ENCODE peak calls at places on chromosome 4, in four cellular contexts. One of them, this sample, is unnamed.

GRCh38 chr4:38069271-38069760 is 109.1 kb downstream of the PTTG2 start:
- DNase-seq in GM23338: peak
- DNase-seq in stomach: peak
- DNase-seq in prostate gland: peak
- DNase-seq in this sample: no peak

GRCh38 chr4:163623787-163624186 is 129.3 kb downstream of the TMA16 start:
- DNase-seq in GM23338: peak
- DNase-seq in stomach: no peak
- DNase-seq in prostate gland: no peak
- DNase-seq in this sample: no peak

GRCh38 chr4:7614350-7614949 is 179.7 kb upstream of the PSAPL1 start:
- DNase-seq in GM23338: no peak
- DNase-seq in stomach: no peak
- DNase-seq in prostate gland: no peak
- DNase-seq in this sample: no peak

GRCh38 chr4:52658671-52659015 is 458 bp downstream of the USP46 start:
- DNase-seq in GM23338: peak
- DNase-seq in stomach: no peak
- DNase-seq in prostate gland: no peak
- DNase-seq in this sample: no peak

GRCh38 chr4:3393171-3393570 is 48.6 kb upstream of the HGFAC start:
- DNase-seq in GM23338: no peak
- DNase-seq in stomach: no peak
- DNase-seq in prostate gland: no peak
- DNase-seq in this sample: no peak

GRCh38 chr4:68907230-68907629 is 44.4 kb downstream of the UGT2A3 start:
- DNase-seq in GM23338: no peak
- DNase-seq in stomach: no peak
- DNase-seq in prostate gland: no peak
- DNase-seq in this sample: no peak

GRCh38 chr4:1288786-1289185 is 905 bp upstream of the MAEA start:
- DNase-seq in GM23338: no peak
- DNase-seq in stomach: no peak
- DNase-seq in prostate gland: no peak
- DNase-seq in this sample: no peak

GRCh38 chr4:185247151-185247550 is 37.8 kb downstream of the SNX25 start:
- DNase-seq in GM23338: no peak
- DNase-seq in stomach: no peak
- DNase-seq in prostate gland: no peak
- DNase-seq in this sample: no peak

GRCh38 chr4:57098945-57099344 is 11.2 kb downstream of the IGFBP7 start:
- DNase-seq in GM23338: no peak
- DNase-seq in stomach: no peak
- DNase-seq in prostate gland: no peak
- DNase-seq in this sample: no peak
- TF ChIP-seq POLR2AphosphoS5 in GM23338: no peak
- TF ChIP-seq POLR2AphosphoS5 in stomach: no peak
- TF ChIP-seq POLR2AphosphoS5 in prostate gland: no peak
- TF ChIP-seq POLR2AphosphoS5 in this sample: no peak

GRCh38 chr4:156774422-156774821 is 197.2 kb downstream of the PDGFC start:
- DNase-seq in GM23338: no peak
- DNase-seq in stomach: no peak
- DNase-seq in prostate gland: no peak
- DNase-seq in this sample: no peak

GRCh38 chr4:156775803-156776202 is 195.8 kb downstream of the PDGFC start:
- DNase-seq in GM23338: no peak
- DNase-seq in stomach: no peak
- DNase-seq in prostate gland: no peak
- DNase-seq in this sample: no peak

GRCh38 chr4:156771171-156771837 is 200.3 kb downstream of the PDGFC start:
- DNase-seq in GM23338: peak
- DNase-seq in stomach: peak
- DNase-seq in prostate gland: peak
- DNase-seq in this sample: no peak

GRCh38 chr4:156778093-156778492 is 193.5 kb downstream of the PDGFC start:
- DNase-seq in GM23338: no peak
- DNase-seq in stomach: no peak
- DNase-seq in prostate gland: no peak
- DNase-seq in this sample: no peak

DNA sequence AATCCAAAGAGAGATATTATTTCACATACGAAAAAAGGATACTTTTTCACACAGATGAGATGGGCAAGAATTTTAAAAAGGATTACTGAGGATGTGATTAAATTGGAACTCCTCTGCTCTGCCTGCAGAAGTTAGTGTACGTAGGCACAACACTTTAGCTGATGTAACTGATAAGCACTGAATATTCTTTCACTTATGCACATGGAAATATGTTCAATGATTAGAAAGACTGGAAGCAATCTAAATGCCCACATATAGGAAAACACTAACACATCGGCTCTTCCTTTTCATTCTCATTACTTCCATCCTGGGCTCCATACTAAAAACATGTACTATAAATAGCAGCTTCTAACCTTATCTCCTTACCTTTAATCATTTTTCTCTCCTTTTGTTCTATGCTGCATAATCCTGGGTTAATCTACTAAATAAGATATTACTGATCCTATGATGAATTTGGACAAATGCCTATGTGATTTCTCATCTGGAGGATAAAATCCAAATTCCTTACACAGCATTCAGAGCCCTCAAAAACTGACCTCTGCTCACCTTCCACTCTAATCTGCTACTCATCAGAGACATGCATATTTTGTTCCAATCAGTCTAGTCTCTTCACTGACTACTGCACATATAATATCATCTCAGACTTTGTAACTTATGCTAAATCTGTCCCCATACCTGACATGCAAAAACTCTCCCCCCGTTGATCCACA is 197.8 kb downstream of the PDGFC start:
- DNase-seq in GM23338: no peak
- DNase-seq in stomach: no peak
- DNase-seq in prostate gland: no peak
- DNase-seq in this sample: no peak
- TF ChIP-seq POLR2AphosphoS5 in GM23338: no peak
- TF ChIP-seq POLR2AphosphoS5 in stomach: no peak
- TF ChIP-seq POLR2AphosphoS5 in prostate gland: no peak
- TF ChIP-seq POLR2AphosphoS5 in this sample: no peak

GRCh38 chr4:61085534-61085933 is 114.6 kb upstream of the ADGRL3 start:
- DNase-seq in GM23338: no peak
- DNase-seq in stomach: no peak
- DNase-seq in prostate gland: no peak
- DNase-seq in this sample: no peak

GRCh38 chr4:61079427-61079826 is 120.7 kb upstream of the ADGRL3 start:
- DNase-seq in GM23338: no peak
- DNase-seq in stomach: no peak
- DNase-seq in prostate gland: no peak
- DNase-seq in this sample: no peak

DNA sequence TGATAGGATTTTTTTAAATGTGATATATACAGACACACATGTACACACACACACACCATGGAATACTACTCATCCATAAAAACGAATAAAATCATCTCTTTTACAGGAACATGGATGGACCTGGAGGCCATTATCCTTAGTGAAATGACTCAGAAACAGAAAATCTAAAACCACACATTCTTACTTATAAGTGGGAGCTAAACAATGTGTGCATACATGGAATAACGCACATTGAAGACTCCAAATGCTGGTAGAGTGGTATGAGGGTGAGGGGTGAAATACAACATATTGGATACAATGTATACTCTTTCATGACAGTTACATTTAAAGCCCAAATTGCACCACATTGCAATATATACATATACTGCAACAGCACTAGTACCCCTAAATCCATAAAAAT is 120.2 kb upstream of the ADGRL3 start:
- DNase-seq in GM23338: no peak
- DNase-seq in stomach: no peak
- DNase-seq in prostate gland: no peak
- DNase-seq in this sample: no peak
- TF ChIP-seq POLR2AphosphoS5 in GM23338: no peak
- TF ChIP-seq POLR2AphosphoS5 in stomach: no peak
- TF ChIP-seq POLR2AphosphoS5 in prostate gland: no peak
- TF ChIP-seq POLR2AphosphoS5 in this sample: no peak

DNA sequence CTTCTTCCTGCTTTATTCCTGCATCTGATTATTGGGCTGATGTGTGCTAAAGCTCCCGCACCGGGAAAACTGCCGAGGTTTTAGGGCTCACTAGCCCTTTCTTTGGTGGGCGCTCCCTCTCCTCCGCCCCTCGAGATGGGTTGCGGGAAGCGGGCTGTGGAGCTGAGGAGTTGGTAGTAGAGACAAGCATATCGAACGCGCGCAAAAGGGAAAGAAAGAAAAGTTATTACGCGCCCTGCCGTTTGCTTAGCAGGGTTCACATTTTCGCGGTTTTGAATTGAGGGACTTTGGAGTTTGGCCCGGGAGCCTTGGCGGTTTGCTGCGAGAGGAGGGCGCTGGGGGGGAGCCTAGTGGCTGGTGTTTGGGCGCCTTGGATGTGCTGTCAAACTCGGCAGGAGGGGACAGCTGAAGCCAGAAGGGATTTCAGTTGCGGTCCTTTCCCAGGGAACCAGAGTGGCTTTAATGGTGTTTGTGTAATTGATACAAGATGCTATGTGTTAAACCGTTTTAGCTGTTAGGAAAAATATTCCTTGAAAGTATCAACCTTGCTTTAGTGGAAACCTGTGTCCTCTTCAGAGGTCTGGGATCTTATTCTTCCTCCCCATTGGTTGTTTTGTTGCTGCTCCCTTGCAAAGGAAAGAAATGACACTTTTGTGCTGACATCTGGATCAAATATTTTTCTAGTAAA is 1.1 kb downstream of the GAB1 start:
- DNase-seq in GM23338: peak
- DNase-seq in stomach: peak
- DNase-seq in prostate gland: peak
- DNase-seq in this sample: no peak
- TF ChIP-seq POLR2AphosphoS5 in GM23338: no peak
- TF ChIP-seq POLR2AphosphoS5 in stomach: no peak
- TF ChIP-seq POLR2AphosphoS5 in prostate gland: no peak
- TF ChIP-seq POLR2AphosphoS5 in this sample: no peak

This sample was measured in Panc1.